ENCODE peak calls at places on chromosomes 3 and 15, in seven cellular contexts. One of them, this sample, is unnamed.

GRCh38 chr3:49873623-49874022 is 3.9 kb upstream of the CAMKV start:
- DNase-seq in islet precursor cell: no peak
- DNase-seq in non-pigmented ciliary epithelial cell: no peak
- DNase-seq in substantia nigra: no peak
- DNase-seq in dorsolateral prefrontal cortex: no peak
- DNase-seq in activated B cell treated with CpG ODN at 0.5 μM for 24 hours: no peak
- DNase-seq in fibroblast of lung: no peak
- DNase-seq in this sample: no peak

GRCh38 chr3:52399593-52399992 is 45.3 kb downstream of the SEMA3G start:
- DNase-seq in substantia nigra: no peak
- DNase-seq in islet precursor cell: no peak
- DNase-seq in activated B cell treated with CpG ODN at 0.5 μM for 24 hours: no peak
- DNase-seq in fibroblast of lung: no peak
- DNase-seq in dorsolateral prefrontal cortex: no peak
- DNase-seq in non-pigmented ciliary epithelial cell: no peak
- DNase-seq in this sample: no peak

GRCh38 chr3:152159328-152159727 is 109.4 kb upstream of the MBNL1 start:
- DNase-seq in dorsolateral prefrontal cortex: no peak
- DNase-seq in non-pigmented ciliary epithelial cell: peak; percentile 65
- DNase-seq in substantia nigra: no peak
- DNase-seq in activated B cell treated with CpG ODN at 0.5 μM for 24 hours: no peak
- DNase-seq in islet precursor cell: no peak
- DNase-seq in fibroblast of lung: peak; percentile 91
- DNase-seq in this sample: no peak

GRCh38 chr3:35635407-35635806 is 3.9 kb upstream of the ARPP21 start:
- DNase-seq in activated B cell treated with CpG ODN at 0.5 μM for 24 hours: no peak
- DNase-seq in substantia nigra: no peak
- DNase-seq in fibroblast of lung: no peak
- DNase-seq in non-pigmented ciliary epithelial cell: no peak
- DNase-seq in islet precursor cell: no peak
- DNase-seq in dorsolateral prefrontal cortex: no peak
- DNase-seq in this sample: no peak

GRCh38 chr15:99446565-99447496 is 119.0 kb upstream of the MEF2A start:
- DNase-seq in substantia nigra: no peak
- DNase-seq in dorsolateral prefrontal cortex: no peak
- DNase-seq in non-pigmented ciliary epithelial cell: no peak
- DNase-seq in islet precursor cell: peak; percentile 50
- DNase-seq in activated B cell treated with CpG ODN at 0.5 μM for 24 hours: peak; percentile 12
- DNase-seq in fibroblast of lung: no peak
- DNase-seq in this sample: no peak

GRCh38 chr3:167734498-167735232 is at the start of gene PDCD10:
- DNase-seq in non-pigmented ciliary epithelial cell: peak; percentile 98
- DNase-seq in substantia nigra: peak; percentile 95
- DNase-seq in islet precursor cell: peak; percentile 100
- DNase-seq in dorsolateral prefrontal cortex: peak; percentile 99
- DNase-seq in activated B cell treated with CpG ODN at 0.5 μM for 24 hours: peak; percentile 87
- DNase-seq in fibroblast of lung: peak; percentile 99
- DNase-seq in this sample: peak; percentile 97

GRCh38 chr3:197458906-197459470 is 96.8 kb downstream of the BDH1 start:
- DNase-seq in dorsolateral prefrontal cortex: no peak
- DNase-seq in fibroblast of lung: no peak
- DNase-seq in activated B cell treated with CpG ODN at 0.5 μM for 24 hours: no peak
- DNase-seq in substantia nigra: no peak
- DNase-seq in islet precursor cell: no peak
- DNase-seq in non-pigmented ciliary epithelial cell: no peak
- DNase-seq in this sample: no peak

GRCh38 chr15:64006642-64007041 is 39.6 kb downstream of the DAPK2 start:
- DNase-seq in non-pigmented ciliary epithelial cell: no peak
- DNase-seq in islet precursor cell: no peak
- DNase-seq in dorsolateral prefrontal cortex: no peak
- DNase-seq in fibroblast of lung: no peak
- DNase-seq in activated B cell treated with CpG ODN at 0.5 μM for 24 hours: no peak
- DNase-seq in substantia nigra: no peak
- DNase-seq in this sample: no peak

GRCh38 chr3:71581981-71582611 is 1.4 kb downstream of the FOXP1 start:
- DNase-seq in dorsolateral prefrontal cortex: peak; percentile 49
- DNase-seq in islet precursor cell: peak; percentile 68
- DNase-seq in substantia nigra: peak; percentile 39
- DNase-seq in non-pigmented ciliary epithelial cell: no peak
- DNase-seq in activated B cell treated with CpG ODN at 0.5 μM for 24 hours: peak; percentile 72
- DNase-seq in fibroblast of lung: peak; percentile 78
- DNase-seq in this sample: peak; percentile 51

GRCh38 chr3:69094467-69095205 is 9.9 kb downstream of the ARL6IP5 start:
- DNase-seq in non-pigmented ciliary epithelial cell: no peak
- DNase-seq in fibroblast of lung: peak; percentile 86
- DNase-seq in dorsolateral prefrontal cortex: no peak
- DNase-seq in activated B cell treated with CpG ODN at 0.5 μM for 24 hours: no peak
- DNase-seq in substantia nigra: no peak
- DNase-seq in islet precursor cell: no peak
- DNase-seq in this sample: no peak

GRCh38 chr3:192409838-192410683 is 317.3 kb downstream of the FGF12 start:
- DNase-seq in fibroblast of lung: peak; percentile 56
- DNase-seq in substantia nigra: no peak
- DNase-seq in non-pigmented ciliary epithelial cell: no peak
- DNase-seq in islet precursor cell: peak; percentile 69
- DNase-seq in dorsolateral prefrontal cortex: peak; percentile 37
- DNase-seq in activated B cell treated with CpG ODN at 0.5 μM for 24 hours: no peak
- DNase-seq in this sample: no peak

GRCh38 chr3:160169139-160169830 is 55.9 kb upstream of the C3orf80 start:
- DNase-seq in non-pigmented ciliary epithelial cell: peak; percentile 70
- DNase-seq in fibroblast of lung: peak; percentile 98
- DNase-seq in islet precursor cell: peak; percentile 68
- DNase-seq in substantia nigra: no peak
- DNase-seq in activated B cell treated with CpG ODN at 0.5 μM for 24 hours: no peak
- DNase-seq in dorsolateral prefrontal cortex: no peak
- DNase-seq in this sample: no peak

GRCh38 chr15:48627260-48627969 is 18.1 kb downstream of the FBN1 start:
- DNase-seq in non-pigmented ciliary epithelial cell: no peak
- DNase-seq in dorsolateral prefrontal cortex: no peak
- DNase-seq in fibroblast of lung: peak; percentile 83
- DNase-seq in substantia nigra: no peak
- DNase-seq in activated B cell treated with CpG ODN at 0.5 μM for 24 hours: no peak
- DNase-seq in islet precursor cell: no peak
- DNase-seq in this sample: no peak

GRCh38 chr3:102129774-102130608 is 280.7 kb downstream of the NFKBIZ start:
- DNase-seq in activated B cell treated with CpG ODN at 0.5 μM for 24 hours: no peak
- DNase-seq in substantia nigra: no peak
- DNase-seq in dorsolateral prefrontal cortex: no peak
- DNase-seq in islet precursor cell: no peak
- DNase-seq in non-pigmented ciliary epithelial cell: peak; percentile 71
- DNase-seq in fibroblast of lung: peak; percentile 78
- DNase-seq in this sample: no peak

GRCh38 chr3:129107793-129108192 is 13.8 kb downstream of the RAB43 start:
- DNase-seq in islet precursor cell: no peak
- DNase-seq in activated B cell treated with CpG ODN at 0.5 μM for 24 hours: no peak
- DNase-seq in non-pigmented ciliary epithelial cell: no peak
- DNase-seq in substantia nigra: no peak
- DNase-seq in fibroblast of lung: no peak
- DNase-seq in dorsolateral prefrontal cortex: no peak
- DNase-seq in this sample: no peak

GRCh38 chr3:134326760-134327593 is 47.3 kb downstream of the AMOTL2 start:
- DNase-seq in activated B cell treated with CpG ODN at 0.5 μM for 24 hours: no peak
- DNase-seq in islet precursor cell: peak; percentile 99
- DNase-seq in fibroblast of lung: peak; percentile 99
- DNase-seq in dorsolateral prefrontal cortex: no peak
- DNase-seq in substantia nigra: no peak
- DNase-seq in non-pigmented ciliary epithelial cell: peak; percentile 93
- DNase-seq in this sample: no peak

GRCh38 chr3:69671082-69671952 is 67.9 kb upstream of the MITF start:
- DNase-seq in fibroblast of lung: peak; percentile 16
- DNase-seq in substantia nigra: peak; percentile 7
- DNase-seq in non-pigmented ciliary epithelial cell: no peak
- DNase-seq in dorsolateral prefrontal cortex: no peak
- DNase-seq in activated B cell treated with CpG ODN at 0.5 μM for 24 hours: no peak
- DNase-seq in islet precursor cell: no peak
- DNase-seq in this sample: no peak

GRCh38 chr3:179321585-179322322 is 1.1 kb upstream of the ZNF639 start:
- DNase-seq in fibroblast of lung: peak; percentile 36
- DNase-seq in substantia nigra: no peak
- DNase-seq in non-pigmented ciliary epithelial cell: no peak
- DNase-seq in dorsolateral prefrontal cortex: peak; percentile 46
- DNase-seq in islet precursor cell: no peak
- DNase-seq in activated B cell treated with CpG ODN at 0.5 μM for 24 hours: no peak
- DNase-seq in this sample: no peak

GRCh38 chr3:24683090-24683489 is 188.4 kb upstream of the THRB start:
- DNase-seq in islet precursor cell: no peak
- DNase-seq in dorsolateral prefrontal cortex: no peak
- DNase-seq in non-pigmented ciliary epithelial cell: no peak
- DNase-seq in activated B cell treated with CpG ODN at 0.5 μM for 24 hours: no peak
- DNase-seq in fibroblast of lung: peak; percentile 26
- DNase-seq in substantia nigra: no peak
- DNase-seq in this sample: no peak

GRCh38 chr3:74531491-74531890 is 83.0 kb downstream of the CNTN3 start:
- DNase-seq in fibroblast of lung: no peak
- DNase-seq in non-pigmented ciliary epithelial cell: peak; percentile 11
- DNase-seq in activated B cell treated with CpG ODN at 0.5 μM for 24 hours: no peak
- DNase-seq in dorsolateral prefrontal cortex: no peak
- DNase-seq in islet precursor cell: no peak
- DNase-seq in substantia nigra: no peak
- DNase-seq in this sample: no peak

GRCh38 chr3:161393803-161394202 is 22.5 kb upstream of the SPTSSB start:
- DNase-seq in activated B cell treated with CpG ODN at 0.5 μM for 24 hours: no peak
- DNase-seq in substantia nigra: no peak
- DNase-seq in dorsolateral prefrontal cortex: no peak
- DNase-seq in fibroblast of lung: no peak
- DNase-seq in non-pigmented ciliary epithelial cell: no peak
- DNase-seq in islet precursor cell: no peak
- DNase-seq in this sample: no peak

GRCh38 chr3:150114273-150114672 is 143.6 kb upstream of the PFN2 start:
- DNase-seq in activated B cell treated with CpG ODN at 0.5 μM for 24 hours: no peak
- DNase-seq in substantia nigra: no peak
- DNase-seq in non-pigmented ciliary epithelial cell: no peak
- DNase-seq in fibroblast of lung: no peak
- DNase-seq in islet precursor cell: no peak
- DNase-seq in dorsolateral prefrontal cortex: no peak
- DNase-seq in this sample: no peak

GRCh38 chr3:9067352-9067975 is 104.2 kb upstream of the RAD18 start:
- DNase-seq in dorsolateral prefrontal cortex: no peak
- DNase-seq in substantia nigra: peak; percentile 21
- DNase-seq in non-pigmented ciliary epithelial cell: peak; percentile 20
- DNase-seq in activated B cell treated with CpG ODN at 0.5 μM for 24 hours: no peak
- DNase-seq in islet precursor cell: peak; percentile 69
- DNase-seq in fibroblast of lung: peak; percentile 56
- DNase-seq in this sample: no peak

GRCh38 chr15:62606376-62607164 is 436.0 kb upstream of the TPM1 start:
- DNase-seq in non-pigmented ciliary epithelial cell: peak; percentile 99
- DNase-seq in activated B cell treated with CpG ODN at 0.5 μM for 24 hours: no peak
- DNase-seq in dorsolateral prefrontal cortex: no peak
- DNase-seq in islet precursor cell: no peak
- DNase-seq in substantia nigra: no peak
- DNase-seq in fibroblast of lung: peak; percentile 100
- DNase-seq in this sample: no peak

GRCh38 chr3:3783155-3783554 is 16.1 kb upstream of the LRRN1 start:
- DNase-seq in islet precursor cell: no peak
- DNase-seq in substantia nigra: no peak
- DNase-seq in dorsolateral prefrontal cortex: no peak
- DNase-seq in activated B cell treated with CpG ODN at 0.5 μM for 24 hours: no peak
- DNase-seq in fibroblast of lung: no peak
- DNase-seq in non-pigmented ciliary epithelial cell: no peak
- DNase-seq in this sample: no peak

GRCh38 chr15:52709172-52709979 is 30.2 kb upstream of the ATOSA start:
- DNase-seq in islet precursor cell: peak; percentile 92
- DNase-seq in dorsolateral prefrontal cortex: no peak
- DNase-seq in fibroblast of lung: no peak
- DNase-seq in activated B cell treated with CpG ODN at 0.5 μM for 24 hours: peak; percentile 47
- DNase-seq in non-pigmented ciliary epithelial cell: no peak
- DNase-seq in substantia nigra: no peak
- DNase-seq in this sample: no peak

GRCh38 chr15:36331531-36332275 is 247.7 kb upstream of the CDIN1 start:
- DNase-seq in substantia nigra: no peak
- DNase-seq in dorsolateral prefrontal cortex: no peak
- DNase-seq in islet precursor cell: no peak
- DNase-seq in non-pigmented ciliary epithelial cell: no peak
- DNase-seq in fibroblast of lung: peak; percentile 44
- DNase-seq in activated B cell treated with CpG ODN at 0.5 μM for 24 hours: no peak
- DNase-seq in this sample: no peak

GRCh38 chr3:113536627-113537101 is 4.3 kb downstream of the SIDT1 start:
- DNase-seq in substantia nigra: no peak
- DNase-seq in activated B cell treated with CpG ODN at 0.5 μM for 24 hours: no peak
- DNase-seq in fibroblast of lung: no peak
- DNase-seq in islet precursor cell: no peak
- DNase-seq in dorsolateral prefrontal cortex: no peak
- DNase-seq in non-pigmented ciliary epithelial cell: no peak
- DNase-seq in this sample: no peak

GRCh38 chr15:90930861-90931629 is 1.3 kb downstream of the HDDC3 start:
- DNase-seq in activated B cell treated with CpG ODN at 0.5 μM for 24 hours: no peak
- DNase-seq in fibroblast of lung: no peak
- DNase-seq in non-pigmented ciliary epithelial cell: no peak
- DNase-seq in dorsolateral prefrontal cortex: no peak
- DNase-seq in substantia nigra: no peak
- DNase-seq in islet precursor cell: no peak
- DNase-seq in this sample: no peak

GRCh38 chr3:112759210-112759609 is 87.5 kb downstream of the CD200R1L start:
- DNase-seq in fibroblast of lung: no peak
- DNase-seq in non-pigmented ciliary epithelial cell: no peak
- DNase-seq in activated B cell treated with CpG ODN at 0.5 μM for 24 hours: no peak
- DNase-seq in substantia nigra: no peak
- DNase-seq in islet precursor cell: no peak
- DNase-seq in dorsolateral prefrontal cortex: no peak
- DNase-seq in this sample: no peak

GRCh38 chr3:13801361-13802214 is 78.3 kb downstream of the WNT7A start:
- DNase-seq in activated B cell treated with CpG ODN at 0.5 μM for 24 hours: no peak
- DNase-seq in dorsolateral prefrontal cortex: no peak
- DNase-seq in fibroblast of lung: no peak
- DNase-seq in non-pigmented ciliary epithelial cell: no peak
- DNase-seq in islet precursor cell: no peak
- DNase-seq in substantia nigra: no peak
- DNase-seq in this sample: no peak

GRCh38 chr15:74845208-74845568 is 2.2 kb upstream of the ULK3 start:
- DNase-seq in dorsolateral prefrontal cortex: no peak
- DNase-seq in non-pigmented ciliary epithelial cell: no peak
- DNase-seq in fibroblast of lung: no peak
- DNase-seq in substantia nigra: no peak
- DNase-seq in islet precursor cell: no peak
- DNase-seq in activated B cell treated with CpG ODN at 0.5 μM for 24 hours: no peak
- DNase-seq in this sample: no peak

GRCh38 chr3:71724584-71725278 is 471 bp downstream of the EIF4E3 start:
- DNase-seq in substantia nigra: no peak
- DNase-seq in non-pigmented ciliary epithelial cell: no peak
- DNase-seq in islet precursor cell: peak; percentile 74
- DNase-seq in dorsolateral prefrontal cortex: no peak
- DNase-seq in fibroblast of lung: no peak
- DNase-seq in activated B cell treated with CpG ODN at 0.5 μM for 24 hours: peak; percentile 46
- DNase-seq in this sample: no peak

GRCh38 chr3:27596334-27596841 is 112.2 kb upstream of the SLC4A7 start:
- DNase-seq in non-pigmented ciliary epithelial cell: no peak
- DNase-seq in activated B cell treated with CpG ODN at 0.5 μM for 24 hours: no peak
- DNase-seq in fibroblast of lung: peak; percentile 85
- DNase-seq in islet precursor cell: no peak
- DNase-seq in dorsolateral prefrontal cortex: no peak
- DNase-seq in substantia nigra: no peak
- DNase-seq in this sample: no peak

GRCh38 chr3:159378391-159378790 is 576.5 kb downstream of the MFSD1 start:
- DNase-seq in islet precursor cell: no peak
- DNase-seq in substantia nigra: no peak
- DNase-seq in dorsolateral prefrontal cortex: no peak
- DNase-seq in non-pigmented ciliary epithelial cell: no peak
- DNase-seq in activated B cell treated with CpG ODN at 0.5 μM for 24 hours: no peak
- DNase-seq in fibroblast of lung: no peak
- DNase-seq in this sample: no peak

GRCh38 chr3:20890124-20890523 is 704.1 kb upstream of the SGO1 start:
- DNase-seq in dorsolateral prefrontal cortex: no peak
- DNase-seq in non-pigmented ciliary epithelial cell: no peak
- DNase-seq in fibroblast of lung: no peak
- DNase-seq in islet precursor cell: no peak
- DNase-seq in activated B cell treated with CpG ODN at 0.5 μM for 24 hours: no peak
- DNase-seq in substantia nigra: no peak
- DNase-seq in this sample: no peak

This sample was measured in caudate nucleus.